ENCODE peak calls at places on chromosomes 1 and 21, in eight cellular contexts. H is pancreas; E is CD8-positive, alpha-beta memory T cell; B is upper lobe of right lung; V is neuronal stem cell; R is cardiac muscle cell; F is ascending aorta; W is esophagus squamous epithelium. N is an unnamed sample.
A peak's percentile ranks its signal among the peaks of the same experiment; 100 is the strongest.

GRCh38 chr21:26776320-26777021 is 68.7 kb downstream of the ADAMTS1 start:
- DNase-seq in V (no peak), E (no peak), F (no peak), W (no peak), H (no peak), B (no peak), R (no peak), N (no peak)

GRCh38 chr1:192724670-192725069 is 84.2 kb upstream of the RGS2 start:
- DNase-seq in B (no peak), E (no peak), F (no peak), R (no peak), W (no peak), H (no peak), V (no peak), N (no peak)

GRCh38 chr1:84377480-84378095 is 20.7 kb upstream of the DNASE2B start:
- DNase-seq in R (no peak), E (no peak), H (no peak), W (no peak), B (no peak), F (no peak), V (no peak), N (no peak)

GRCh38 chr1:21898326-21899155 is 38.6 kb downstream of the HSPG2 start:
- DNase-seq in V (no peak), W (no peak), H (no peak), R (no peak), F (peak; percentile 83), B (no peak), E (no peak), N (no peak)

GRCh38 chr1:168821434-168821833 is 92.4 kb upstream of the DPT start:
- DNase-seq in F (no peak), E (no peak), W (no peak), V (no peak), B (no peak), H (no peak), R (no peak), N (no peak)

GRCh38 chr21:34362670-34363069 is 1.1 kb upstream of the KCNE2 start:
- DNase-seq in F (peak; percentile 16), R (no peak), W (no peak), V (no peak), H (no peak), B (no peak), E (no peak), N (no peak)

GRCh38 chr1:47424336-47424982 is 8.4 kb downstream of the FOXE3 start:
- DNase-seq in B (no peak), E (no peak), R (peak; percentile 64), V (peak; percentile 64), F (no peak), H (no peak), W (no peak), N (peak; percentile 95)

GRCh38 chr1:103056423-103056822 is 51.9 kb downstream of the COL11A1 start:
- DNase-seq in E (no peak), B (no peak), W (no peak), H (no peak), R (no peak), F (no peak), V (no peak), N (no peak)

GRCh38 chr1:154386643-154387352 is 18.3 kb upstream of the IL6R start:
- DNase-seq in B (peak; percentile 52), F (no peak), E (peak; percentile 77), H (no peak), R (no peak), W (no peak), V (no peak), N (no peak)

GRCh38 chr1:70891444-70891843 is 156.2 kb downstream of the PTGER3 start:
- DNase-seq in F (no peak), W (no peak), V (no peak), H (no peak), B (no peak), R (no peak), E (no peak), N (no peak)

GRCh38 chr1:36178479-36179219 is 22.7 kb downstream of the MAP7D1 start:
- DNase-seq in H (peak; percentile 79), R (peak; percentile 66), E (no peak), B (peak; percentile 86), V (no peak), F (no peak), W (no peak), N (peak; percentile 97)
- H3K4me3 ChIP-seq in H (peak overlapping the region; percentile 43), R (no peak overlapping the region), E (no peak overlapping the region), B (peak overlapping the region; percentile 16), V (no peak overlapping the region), F (no peak overlapping the region), W (no peak overlapping the region), N (peak overlapping the region; percentile 75)

GRCh38 chr1:209648931-209649776 is 3.1 kb downstream of the LAMB3 start:
- DNase-seq in B (no peak), E (no peak), F (no peak), R (no peak), W (no peak), H (no peak), V (no peak), N (no peak)
- H3K4me1 ChIP-seq in B (peaks cover 59% of the 10 kb centered on the region), E (peaks cover 4% of the 10 kb centered on the region), F (peaks cover 24% of the 10 kb centered on the region), R (peaks cover 24% of the 10 kb centered on the region), W (peaks cover 28% of the 10 kb centered on the region), H (peaks cover 43% of the 10 kb centered on the region), V (no peaks in the 10 kb centered on the region), N (peaks cover 7% of the 10 kb centered on the region)

GRCh38 chr1:114466334-114467014 is 44.5 kb downstream of the TRIM33 start:
- DNase-seq in E (no peak), W (no peak), H (no peak), B (no peak), R (no peak), V (no peak), F (no peak), N (peak; percentile 50)
- H3K4me3 ChIP-seq in E (no peak overlapping the region), W (no peak overlapping the region), H (no peak overlapping the region), B (no peak overlapping the region), R (no peak overlapping the region), V (no peak overlapping the region), F (no peak overlapping the region), N (no peak overlapping the region)

DNA sequence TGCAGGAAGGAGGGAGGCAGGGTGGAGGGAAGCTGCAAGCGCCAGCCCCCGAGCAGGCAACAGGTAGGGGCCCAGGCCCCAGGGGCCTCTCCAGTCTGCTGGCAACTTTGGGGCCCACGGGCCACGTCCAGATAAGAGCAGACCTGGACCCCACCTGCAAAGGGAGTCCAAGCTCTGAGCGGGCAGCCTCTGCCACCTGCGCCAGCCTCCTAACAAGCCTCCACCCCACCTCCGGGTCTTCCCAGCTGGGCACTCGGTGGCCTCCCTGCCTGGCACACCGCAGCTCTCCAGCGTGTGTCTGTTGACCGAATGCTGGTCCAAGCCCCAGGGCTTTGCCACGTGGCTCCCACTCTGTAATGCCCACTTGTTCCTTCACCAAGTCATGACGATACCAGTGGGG is 263.5 kb upstream of the VAMP3 start:
- DNase-seq in R (no peak), F (no peak), H (no peak), E (no peak), V (no peak), B (no peak), W (no peak), N (no peak)
- H3K4me1 ChIP-seq in R (peaks cover 35% of the 10 kb centered on the region), F (no peaks in the 10 kb centered on the region), H (no peaks in the 10 kb centered on the region), E (no peaks in the 10 kb centered on the region), V (no peaks in the 10 kb centered on the region), B (no peaks in the 10 kb centered on the region), W (no peaks in the 10 kb centered on the region), N (no peaks in the 10 kb centered on the region)

DNA sequence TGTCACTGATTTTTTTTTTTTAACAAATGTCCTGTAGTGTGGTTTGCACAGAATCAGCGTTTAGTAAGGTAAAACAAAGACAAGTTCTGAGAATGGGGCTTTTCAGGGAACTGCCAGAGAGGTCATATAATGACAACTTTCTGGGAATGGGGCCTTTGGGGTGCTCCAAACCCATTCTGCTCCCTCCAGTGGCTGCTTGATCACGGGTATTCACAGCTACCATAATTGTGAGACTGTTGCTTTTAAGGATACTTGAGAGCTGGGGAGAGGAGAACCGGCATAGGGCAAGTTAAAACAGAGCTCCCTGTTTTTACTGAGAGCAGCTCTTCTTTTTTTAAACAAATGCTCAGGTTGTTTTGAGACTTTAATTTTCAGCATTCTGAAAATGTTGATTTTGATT is 48.2 kb downstream of the CYP2J2 start:
- DNase-seq in B (no peak), W (no peak), H (no peak), F (no peak), E (no peak), V (no peak), R (no peak), N (peak; percentile 42)
- H3K4me3 ChIP-seq in B (no peak overlapping the region), W (no peak overlapping the region), H (no peak overlapping the region), F (no peak overlapping the region), E (no peak overlapping the region), V (no peak overlapping the region), R (no peak overlapping the region), N (no peak overlapping the region)

GRCh38 chr1:204295666-204296065 is 64.1 kb downstream of the PLEKHA6 start:
- DNase-seq in V (no peak), B (no peak), F (no peak), H (no peak), R (no peak), E (no peak), W (no peak), N (no peak)
- H3K4me1 ChIP-seq in V (peaks cover 20% of the 10 kb centered on the region), B (peaks cover 17% of the 10 kb centered on the region), F (peaks cover 3% of the 10 kb centered on the region), H (no peaks in the 10 kb centered on the region), R (peaks cover 42% of the 10 kb centered on the region), E (no peaks in the 10 kb centered on the region), W (peaks cover 14% of the 10 kb centered on the region), N (peaks cover 12% of the 10 kb centered on the region)

DNA sequence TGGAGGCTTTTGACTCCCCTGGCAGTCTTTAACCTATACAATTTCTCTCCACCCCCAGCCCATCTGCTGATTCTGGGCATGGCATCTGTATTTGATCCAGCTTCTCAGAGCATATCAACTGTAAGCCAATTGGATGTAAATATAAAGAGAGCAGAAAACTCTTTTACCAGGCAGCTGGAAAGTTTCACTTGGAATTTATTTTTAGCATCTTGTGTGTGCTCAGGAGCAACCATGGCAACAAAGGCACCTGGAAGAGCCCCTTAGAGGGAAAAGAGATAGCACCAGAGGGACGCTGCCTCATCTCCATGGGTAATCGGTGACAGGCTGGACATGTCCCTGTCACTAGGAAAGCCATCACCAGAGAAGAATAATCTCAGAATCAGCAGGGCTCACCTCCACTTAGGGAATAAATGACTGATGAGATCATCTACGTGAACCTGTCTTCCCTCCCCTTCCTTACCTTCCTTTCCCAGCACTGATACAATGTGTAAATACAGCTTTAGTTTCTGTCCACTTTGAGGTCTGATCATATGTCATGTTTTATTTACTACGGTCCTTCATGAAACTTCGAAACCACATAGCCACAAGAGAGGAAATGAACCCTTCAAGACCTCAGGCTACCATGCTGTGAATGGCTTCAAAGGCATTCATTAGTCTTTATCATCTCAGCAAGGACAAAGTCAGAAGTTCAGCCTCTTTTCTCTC is 25.3 kb upstream of the SIPA1L2 start:
- DNase-seq in B (no peak), V (no peak), R (peak; percentile 56), H (no peak), F (no peak), E (no peak), W (no peak), N (no peak)
- H3K4me3 ChIP-seq in B (no peak overlapping the region), V (no peak overlapping the region), R (no peak overlapping the region), H (no peak overlapping the region), F (no peak overlapping the region), E (no peak overlapping the region), W (no peak overlapping the region), N (no peak overlapping the region)